ENCODE peak calls at places on chromosomes 7 and 10, in nine cellular contexts. Y is EH; N is activated naive CD8-positive, alpha-beta T cell treated with anti-CD3 and anti-CD28 coated beads for 36 hours; D is LoVo; H is NCI-H748 treated with DMSO at 0.1 percent for 48 hours; U is activated B cell treated with CpG ODN at 0.5 μM for 24 hours; C is HS-27A; Z is AG04449; V is OCI-M1. Q is an unnamed sample.

GRCh38 chr10:130301026-130301892 is 165.1 kb downstream of the GLRX3 start:
- DNase-seq in Y (no peak), N (peak), D (no peak), H (no peak), U (peak), C (no peak), Z (no peak), V (peak), Q (no peak)

GRCh38 chr10:81873231-81873931 is 1.6 kb upstream of the NRG3 start:
- DNase-seq in Y (no peak), N (no peak), D (no peak), H (no peak), U (no peak), C (no peak), Z (no peak), V (no peak), Q (no peak)

GRCh38 chr7:131502810-131503545 is 53.5 kb downstream of the PODXL start:
- DNase-seq in Y (peak), N (no peak), D (no peak), H (no peak), U (no peak), C (no peak), Z (no peak), V (peak), Q (peak)

GRCh38 chr7:70417061-70417655 is 714.8 kb upstream of the GALNT17 start:
- DNase-seq in Y (no peak), N (no peak), D (no peak), H (no peak), U (no peak), C (no peak), Z (no peak), V (no peak), Q (no peak)

GRCh38 chr7:40843338-40844026 is 708.7 kb downstream of the SUGCT start:
- DNase-seq in Y (peak), N (no peak), D (no peak), H (no peak), U (no peak), C (no peak), Z (no peak), V (no peak), Q (no peak)

GRCh38 chr7:143367972-143368371 is 5.5 kb upstream of the FAM131B start:
- DNase-seq in Y (peak), N (no peak), D (peak), H (no peak), U (no peak), C (no peak), Z (no peak), V (no peak), Q (no peak)

GRCh38 chr10:73850863-73851461 is 23.4 kb downstream of the CAMK2G start:
- DNase-seq in Y (peak), N (no peak), D (no peak), H (no peak), U (no peak), C (no peak), Z (peak), V (peak), Q (peak)

GRCh38 chr10:8057636-8058273 is 3.3 kb downstream of the GATA3 start:
- DNase-seq in Y (no peak), N (no peak), D (no peak), H (no peak), U (no peak), C (no peak), Z (no peak), V (no peak), Q (peak)

GRCh38 chr7:1672851-1673486 is 2.9 kb downstream of the ELFN1 start:
- DNase-seq in Y (no peak), N (no peak), D (no peak), H (no peak), U (no peak), C (no peak), Z (no peak), V (no peak), Q (peak)

GRCh38 chr7:138716889-138717288 is 15.7 kb upstream of the SVOPL start:
- DNase-seq in Y (no peak), N (no peak), D (no peak), H (no peak), U (no peak), C (no peak), Z (no peak), V (no peak), Q (no peak)

GRCh38 chr10:89262331-89263020 is 10.9 kb upstream of the LIPA start:
- DNase-seq in Y (peak), N (no peak), D (peak), H (no peak), U (no peak), C (peak), Z (peak), V (no peak), Q (peak)

GRCh38 chr10:114327537-114328277 is 76.6 kb downstream of the AFAP1L2 start:
- DNase-seq in Y (no peak), N (no peak), D (no peak), H (no peak), U (no peak), C (no peak), Z (no peak), V (no peak), Q (no peak)

GRCh38 chr7:128427289-128427891 is 17.6 kb upstream of the IMPDH1 start:
- DNase-seq in Y (peak), N (no peak), D (peak), H (peak), U (no peak), C (no peak), Z (no peak), V (peak), Q (peak)

GRCh38 chr10:110566472-110567200 is 859 bp upstream of the SMC3 start:
- DNase-seq in Y (peak), N (no peak), D (no peak), H (no peak), U (no peak), C (no peak), Z (no peak), V (no peak), Q (no peak)

GRCh38 chr7:30926323-30926722 is 14.7 kb downstream of the AQP1 start:
- DNase-seq in Y (no peak), N (no peak), D (no peak), H (no peak), U (no peak), C (no peak), Z (no peak), V (peak), Q (no peak)